ENCODE peak calls at places on chromosomes 11 and 22, in nine cellular contexts. F, Z, V, G, H, P, I, M and Y are unnamed samples.

GRCh38 chr11:38460429-38460828 is 1862.4 kb upstream of the RAG2 start:
- DNase-seq in G (no peak), M (no peak), H (no peak), F (no peak), I (no peak), V (no peak), Z (peak; percentile 8), P (no peak), Y (no peak)

GRCh38 chr11:76830639-76831312 is 29.9 kb upstream of the ACER3 start:
- DNase-seq in M (no peak), H (no peak), F (no peak), V (no peak), P (no peak), G (no peak), I (no peak), Z (peak; percentile 71), Y (peak; percentile 47)

GRCh38 chr22:43000441-43001175 is 14.3 kb downstream of the PACSIN2 start:
- DNase-seq in M (no peak), G (no peak), I (no peak), H (peak; percentile 63), V (peak; percentile 51), Z (peak; percentile 52), P (no peak), F (no peak), Y (no peak)

GRCh38 chr22:45224988-45225731 is 15.5 kb downstream of the KIAA0930 start:
- DNase-seq in I (peak; percentile 78), V (no peak), M (no peak), H (no peak), P (no peak), Z (no peak), G (no peak), F (no peak), Y (no peak)

GRCh38 chr11:106858200-106858599 is 160.1 kb downstream of the GUCY1A2 start:
- DNase-seq in F (no peak), P (no peak), G (no peak), H (no peak), V (no peak), Z (no peak), I (no peak), M (no peak), Y (no peak)

GRCh38 chr22:47259990-47260389 is 497.5 kb downstream of the TBC1D22A start:
- DNase-seq in P (no peak), I (no peak), V (no peak), G (no peak), H (no peak), M (no peak), F (no peak), Z (no peak), Y (no peak)

GRCh38 chr22:19663286-19663815 is 51.0 kb upstream of the SEPTIN5 start:
- DNase-seq in H (no peak), G (no peak), Z (peak; percentile 50), I (no peak), P (peak; percentile 77), M (no peak), F (no peak), V (no peak), Y (peak; percentile 73)

GRCh38 chr11:61784506-61784805 is 7.9 kb downstream of the TMEM258 start:
- DNase-seq in P (no peak), I (no peak), F (no peak), M (no peak), H (no peak), G (no peak), Z (no peak), V (no peak), Y (no peak)

GRCh38 chr11:36513965-36514364 is 3.9 kb upstream of the TRAF6 start:
- DNase-seq in H (no peak), F (no peak), G (no peak), I (no peak), P (no peak), M (no peak), V (no peak), Z (no peak), Y (no peak)

GRCh38 chr11:36240178-36240577 is 49.0 kb downstream of the COMMD9 start:
- DNase-seq in H (no peak), V (no peak), P (no peak), G (no peak), I (no peak), Z (no peak), M (no peak), F (no peak), Y (peak; percentile 38)

GRCh38 chr11:4531666-4532065 is 13.3 kb upstream of the OR52M1 start:
- DNase-seq in G (no peak), M (no peak), H (no peak), Z (no peak), F (no peak), I (no peak), P (no peak), V (no peak), Y (no peak)